ENCODE peak calls at places on chromosome 1, in ten cellular contexts. R is nucleus accumbens; V is WTC11; L is activated CD4-positive, alpha-beta T cell treated with anti-CD3 and anti-CD28 coated beads, Interleukin-2, amount 50 U/mL, for 4 hours; U is activated naive CD4-positive, alpha-beta T cell treated with anti-CD3 and anti-CD28 coated beads for 36 hours; W is sigmoid colon; E is left colon; K is hepatocyte; Y is lung; C is foreskin fibroblast. Z is an unnamed sample.

GRCh38 chr1:180863158-180863775 is 49.4 kb upstream of the KIAA1614 start:
- DNase-seq in K (peak), R (no peak), Y (no peak), W (no peak), V (no peak), C (peak), U (peak), E (no peak), L (peak), Z (no peak)

GRCh38 chr1:234579967-234580366 is 30.0 kb downstream of the IRF2BP2 start:
- DNase-seq in Y (no peak), L (no peak), U (no peak), E (no peak), V (no peak), R (no peak), K (no peak), C (peak), W (no peak), Z (no peak)

GRCh38 chr1:100494393-100495084 is 43.4 kb upstream of the GPR88 start:
- DNase-seq in R (no peak), W (no peak), V (no peak), E (no peak), U (no peak), L (no peak), Y (no peak), K (no peak), C (peak), Z (no peak)

GRCh38 chr1:217734973-217735372 is 103.8 kb downstream of the SPATA17 start:
- DNase-seq in Y (no peak), U (no peak), K (no peak), C (peak), V (no peak), R (no peak), L (no peak), W (no peak), E (no peak), Z (no peak)

GRCh38 chr1:31497601-31498000 is 78.7 kb upstream of the TINAGL1 start:
- DNase-seq in W (no peak), K (no peak), Y (no peak), U (no peak), R (no peak), E (no peak), V (no peak), C (peak), L (no peak), Z (no peak)

GRCh38 chr1:109089242-109090015 is 1.1 kb upstream of the TMEM167B start:
- DNase-seq in L (no peak), R (no peak), C (peak), W (peak), Y (peak), E (peak), U (peak), K (peak), V (no peak), Z (peak)

GRCh38 chr1:235272851-235273250 is 55.1 kb downstream of the ARID4B start:
- DNase-seq in Y (no peak), E (no peak), C (no peak), K (no peak), V (no peak), U (no peak), L (no peak), R (no peak), W (no peak), Z (no peak)

GRCh38 chr1:172394167-172394751 is 26.2 kb upstream of the C1orf105 start:
- DNase-seq in K (peak), V (no peak), E (peak), U (peak), C (no peak), Y (no peak), R (no peak), L (peak), W (peak), Z (no peak)

GRCh38 chr1:2024451-2024850 is 5.3 kb downstream of the GABRD start:
- DNase-seq in W (no peak), E (no peak), V (no peak), U (no peak), C (no peak), L (no peak), K (no peak), Y (no peak), R (no peak), Z (no peak)

GRCh38 chr1:65459397-65459768 is 38.9 kb downstream of the LEPR start:
- DNase-seq in C (peak), K (peak), R (no peak), W (no peak), E (no peak), V (no peak), L (no peak), U (peak), Y (no peak), Z (no peak)

GRCh38 chr1:226654046-226654445 is 85.0 kb downstream of the ITPKB start:
- DNase-seq in V (peak), W (no peak), C (peak), Y (no peak), K (peak), L (no peak), U (no peak), E (no peak), R (no peak), Z (no peak)

GRCh38 chr1:9324246-9325096 is 31.8 kb downstream of the SPSB1 start:
- DNase-seq in V (no peak), K (no peak), E (no peak), Y (no peak), R (no peak), C (no peak), U (no peak), W (no peak), L (no peak), Z (no peak)

GRCh38 chr1:9476790-9477463 is 62.3 kb upstream of the SLC25A33 start:
- DNase-seq in C (peak), E (no peak), Y (no peak), L (no peak), W (no peak), V (no peak), U (no peak), K (no peak), R (no peak), Z (no peak)

GRCh38 chr1:18972531-18972930 is 16.1 kb upstream of the IFFO2 start:
- DNase-seq in V (no peak), C (peak), R (no peak), Y (no peak), E (no peak), L (no peak), U (no peak), W (peak), K (no peak), Z (no peak)

GRCh38 chr1:167210966-167211674 is 9.6 kb upstream of the POU2F1 start:
- DNase-seq in Y (no peak), W (no peak), R (no peak), K (no peak), V (no peak), L (no peak), C (no peak), U (no peak), E (peak), Z (peak)

Z was measured in mucosa of descending colon.